ENCODE peak calls at places on chromosomes 16 and 17, in nine cellular contexts. N is A549, V is sigmoid colon, L is H1, H is tibial nerve, S is transverse colon, W is ovary, T is esophagus muscularis mucosa, Y is upper lobe of left lung. O is an unnamed sample.

GRCh38 chr17:10316986-10317834 is 55.6 kb downstream of the MYH13 start:
- DNase-seq in N (peak), V (peak), L (peak), H (no peak), S (peak), W (peak), T (no peak), Y (peak), O (peak)

GRCh38 chr17:13601776-13602551 is at the start of gene HS3ST3A1:
- DNase-seq in N (no peak), V (peak), L (peak), H (no peak), S (peak), W (peak), T (no peak), Y (peak), O (no peak)

GRCh38 chr17:70447588-70447987 is 278.3 kb downstream of the KCNJ2 start:
- DNase-seq in N (no peak), V (no peak), L (no peak), H (no peak), S (no peak), W (no peak), T (no peak), Y (no peak), O (no peak)

GRCh38 chr17:40168262-40168832 is 8.9 kb upstream of the RAPGEFL1 start:
- DNase-seq in N (peak), V (peak), L (peak), H (no peak), S (no peak), W (no peak), T (no peak), Y (peak), O (peak)

GRCh38 chr17:74096456-74096855 is 107.0 kb upstream of the RPL38 start:
- DNase-seq in N (no peak), V (no peak), L (no peak), H (no peak), S (no peak), W (no peak), T (no peak), Y (no peak), O (no peak)

GRCh38 chr16:8555400-8555799 is 34.9 kb downstream of the TMEM114 start:
- DNase-seq in N (no peak), V (no peak), L (no peak), H (no peak), S (no peak), W (no peak), T (no peak), Y (no peak), O (no peak)

GRCh38 chr17:34254651-34255380 is at the start of gene CCL2:
- DNase-seq in N (peak), V (peak), L (peak), H (peak), S (peak), W (peak), T (peak), Y (peak), O (peak)

GRCh38 chr17:62179525-62180161 is 114.6 kb upstream of the MED13 start:
- DNase-seq in N (peak), V (no peak), L (no peak), H (no peak), S (peak), W (no peak), T (no peak), Y (peak), O (no peak)

GRCh38 chr17:6239237-6239798 is 169.1 kb downstream of the WSCD1 start:
- DNase-seq in N (no peak), V (no peak), L (peak), H (no peak), S (no peak), W (no peak), T (no peak), Y (no peak), O (no peak)

GRCh38 chr16:5490499-5490898 is 392.9 kb upstream of the EEF2KMT start:
- DNase-seq in N (peak), V (no peak), L (peak), H (no peak), S (peak), W (no peak), T (no peak), Y (peak), O (no peak)

GRCh38 chr17:81515530-81516041 is 3.0 kb upstream of the ACTG1 start:
- DNase-seq in N (no peak), V (peak), L (no peak), H (no peak), S (no peak), W (no peak), T (no peak), Y (no peak), O (no peak)

GRCh38 chr17:1793447-1793806 is 31.6 kb downstream of the SERPINF1 start:
- DNase-seq in N (no peak), V (peak), L (no peak), H (no peak), S (no peak), W (no peak), T (no peak), Y (no peak), O (no peak)

GRCh38 chr17:700504-701094 is 14.0 kb downstream of the VPS53 start:
- DNase-seq in N (peak), V (no peak), L (no peak), H (no peak), S (no peak), W (no peak), T (no peak), Y (no peak), O (no peak)

GRCh38 chr17:76370261-76370993 is 14.0 kb upstream of the SPHK1 start:
- DNase-seq in N (peak), V (peak), L (no peak), H (no peak), S (peak), W (no peak), T (no peak), Y (no peak), O (peak)

GRCh38 chr17:15239471-15239870 is 25.7 kb downstream of the PMP22 start:
- DNase-seq in N (no peak), V (no peak), L (no peak), H (no peak), S (no peak), W (no peak), T (no peak), Y (no peak), O (no peak)

GRCh38 chr17:79038545-79039135 is 14.7 kb downstream of the C1QTNF1 start:
- DNase-seq in N (peak), V (peak), L (no peak), H (no peak), S (no peak), W (no peak), T (no peak), Y (peak), O (no peak)

GRCh38 chr16:58462499-58462996 is 37.4 kb upstream of the NDRG4 start:
- DNase-seq in N (no peak), V (no peak), L (peak), H (no peak), S (no peak), W (no peak), T (no peak), Y (no peak), O (no peak)

GRCh38 chr16:58464916-58465731 is 34.8 kb upstream of the NDRG4 start:
- DNase-seq in N (peak), V (no peak), L (no peak), H (no peak), S (no peak), W (no peak), T (no peak), Y (no peak), O (no peak)

GRCh38 chr16:58462997-58463891 is 36.7 kb upstream of the NDRG4 start:
- DNase-seq in N (no peak), V (no peak), L (peak), H (no peak), S (no peak), W (no peak), T (no peak), Y (no peak), O (no peak)

GRCh38 chr16:58465817-58466216 is 34.1 kb upstream of the NDRG4 start:
- DNase-seq in N (no peak), V (no peak), L (no peak), H (no peak), S (no peak), W (no peak), T (no peak), Y (no peak), O (no peak)

GRCh38 chr16:58464047-58464915 is 35.7 kb upstream of the NDRG4 start:
- DNase-seq in N (no peak), V (no peak), L (peak), H (no peak), S (no peak), W (no peak), T (no peak), Y (no peak), O (peak)
- TF ChIP-seq EP300 in N (no peak), V (no peak), L (no peak), H (no peak), S (no peak), W (no peak), T (no peak), Y (no peak), O (no peak)

GRCh38 chr17:68513932-68514331 is 1.7 kb downstream of the PRKAR1A start:
- DNase-seq in N (no peak), V (no peak), L (no peak), H (no peak), S (no peak), W (no peak), T (no peak), Y (no peak), O (no peak)

GRCh38 chr17:68512247-68512966 is at the start of gene PRKAR1A:
- DNase-seq in N (peak), V (peak), L (peak), H (peak), S (peak), W (peak), T (peak), Y (peak), O (peak)

GRCh38 chr17:68512967-68513474 is 791 bp downstream of the PRKAR1A start:
- DNase-seq in N (peak), V (peak), L (no peak), H (no peak), S (peak), W (no peak), T (no peak), Y (no peak), O (no peak)

GRCh38 chr17:68511254-68511670 is 968 bp upstream of the PRKAR1A start:
- DNase-seq in N (no peak), V (no peak), L (no peak), H (no peak), S (no peak), W (no peak), T (no peak), Y (no peak), O (no peak)

DNA sequence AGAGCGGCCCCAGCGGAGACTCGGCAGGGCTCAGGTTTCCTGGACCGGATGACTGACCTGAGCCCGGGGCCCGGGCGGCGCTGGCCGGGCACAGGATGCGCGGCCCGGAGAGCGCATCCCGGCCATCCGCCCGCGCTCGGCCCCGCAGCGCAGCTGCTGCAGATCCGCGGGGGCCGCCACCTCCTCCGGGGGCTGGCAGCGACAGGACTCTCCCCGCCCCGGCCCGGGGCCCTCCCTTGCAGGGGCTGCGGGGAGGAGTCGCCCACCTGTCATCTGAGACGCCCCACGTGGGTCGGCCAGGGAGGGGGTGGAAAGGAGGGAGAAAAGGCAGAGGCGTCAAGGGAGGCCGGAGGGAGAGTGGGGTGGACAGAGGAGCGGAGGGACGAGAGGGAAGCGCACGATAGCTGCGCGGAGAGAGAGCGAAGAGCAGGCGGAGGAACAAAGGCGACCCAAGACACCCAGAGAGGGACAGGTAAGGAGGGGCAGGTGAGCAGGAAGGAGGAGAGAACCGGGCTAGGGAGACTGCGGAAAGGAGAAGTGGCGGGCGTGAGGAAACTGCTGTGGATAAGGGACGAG is 471 bp upstream of the PRKAR1A start:
- DNase-seq in N (peak), V (peak), L (peak), H (peak), S (peak), W (peak), T (no peak), Y (peak), O (peak)
- TF ChIP-seq POLR2A in N (peak), V (no peak), L (peak), H (no peak), S (no peak), W (no peak), T (no peak), Y (no peak), O (no peak)

DNA sequence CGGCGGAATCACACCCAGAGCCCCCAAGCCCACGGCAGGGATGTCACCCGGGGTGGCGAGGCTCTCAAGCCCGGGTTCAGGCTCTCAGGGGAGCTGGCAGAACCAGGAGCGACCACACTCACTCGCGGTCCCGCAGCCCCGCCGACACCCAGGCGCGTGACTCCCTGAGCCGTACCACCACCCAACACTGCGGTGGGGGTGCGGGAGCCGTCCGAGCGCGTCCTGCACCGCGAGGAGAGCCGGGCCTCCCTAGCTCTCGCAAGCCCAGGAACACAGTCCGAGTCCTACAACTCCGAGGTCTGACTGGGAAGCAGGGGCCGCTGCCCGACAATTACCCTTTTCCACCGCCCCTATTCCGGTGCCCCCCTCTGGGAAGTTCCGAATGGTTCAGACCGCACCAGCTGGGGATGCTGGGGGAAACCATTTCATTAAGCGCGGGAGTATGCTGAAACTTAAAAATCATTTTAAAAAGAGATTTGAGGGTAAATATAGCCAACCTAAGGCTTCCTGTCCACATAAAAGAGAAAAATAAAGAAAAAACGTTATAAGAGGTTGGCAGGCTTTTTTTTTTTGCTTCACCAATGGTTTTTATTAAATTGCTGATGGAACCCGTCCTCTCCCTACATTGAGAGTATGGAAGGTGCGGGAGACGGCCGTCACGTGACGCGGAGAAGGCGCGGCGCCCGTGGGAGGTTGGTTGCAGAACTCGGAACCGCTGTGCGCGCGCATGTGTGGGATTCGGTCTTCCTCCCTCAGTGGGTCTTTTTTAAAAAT is at the start of gene FLCN:
- DNase-seq in N (peak), V (peak), L (peak), H (peak), S (peak), W (peak), T (peak), Y (peak), O (peak)
- H3K27ac ChIP-seq in N (peak), V (peak), L (peak), H (peak), S (peak), W (peak), T (peak), Y (peak), O (peak)

DNA sequence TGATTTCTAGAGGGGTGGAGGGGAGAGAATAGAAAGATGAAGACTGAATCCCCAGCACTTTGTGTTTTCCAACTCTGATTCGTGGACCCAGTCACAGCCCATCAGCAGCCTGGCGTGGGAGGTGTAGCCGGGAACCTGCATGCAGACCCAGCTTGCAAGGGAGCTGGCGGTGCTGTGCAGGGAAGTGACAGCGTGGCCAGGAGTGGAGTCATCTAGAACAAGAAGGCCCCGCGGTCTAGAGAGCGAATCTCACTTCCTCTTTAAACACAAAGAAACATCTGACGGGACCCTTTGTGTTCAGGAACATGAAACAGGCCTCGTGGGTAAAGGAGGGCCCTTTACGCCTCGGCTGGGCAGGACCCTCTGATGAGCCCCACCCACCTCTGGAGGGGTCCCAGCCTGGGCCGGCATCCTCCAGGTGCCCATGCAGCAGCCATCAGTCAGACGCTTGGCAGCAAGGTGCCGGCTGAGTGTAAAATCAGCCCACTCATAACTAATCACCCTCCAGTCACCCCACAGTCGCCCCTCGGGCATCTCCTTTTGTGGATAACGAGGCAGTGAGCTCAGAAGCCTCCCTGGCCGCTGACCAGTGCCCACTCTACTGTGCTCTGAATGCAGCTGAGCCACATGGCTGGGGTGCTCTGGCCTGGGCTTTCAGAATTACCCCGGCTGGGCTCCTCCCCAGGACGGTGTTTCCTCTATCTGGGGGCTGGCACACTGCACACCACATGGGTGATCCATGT is 4.4 kb downstream of the SNAI3 start:
- DNase-seq in N (no peak), V (no peak), L (no peak), H (no peak), S (peak), W (no peak), T (no peak), Y (peak), O (peak)
- TF ChIP-seq EP300 in N (no peak), V (no peak), L (no peak), H (peak), S (no peak), W (no peak), T (no peak), Y (no peak), O (no peak)

DNA sequence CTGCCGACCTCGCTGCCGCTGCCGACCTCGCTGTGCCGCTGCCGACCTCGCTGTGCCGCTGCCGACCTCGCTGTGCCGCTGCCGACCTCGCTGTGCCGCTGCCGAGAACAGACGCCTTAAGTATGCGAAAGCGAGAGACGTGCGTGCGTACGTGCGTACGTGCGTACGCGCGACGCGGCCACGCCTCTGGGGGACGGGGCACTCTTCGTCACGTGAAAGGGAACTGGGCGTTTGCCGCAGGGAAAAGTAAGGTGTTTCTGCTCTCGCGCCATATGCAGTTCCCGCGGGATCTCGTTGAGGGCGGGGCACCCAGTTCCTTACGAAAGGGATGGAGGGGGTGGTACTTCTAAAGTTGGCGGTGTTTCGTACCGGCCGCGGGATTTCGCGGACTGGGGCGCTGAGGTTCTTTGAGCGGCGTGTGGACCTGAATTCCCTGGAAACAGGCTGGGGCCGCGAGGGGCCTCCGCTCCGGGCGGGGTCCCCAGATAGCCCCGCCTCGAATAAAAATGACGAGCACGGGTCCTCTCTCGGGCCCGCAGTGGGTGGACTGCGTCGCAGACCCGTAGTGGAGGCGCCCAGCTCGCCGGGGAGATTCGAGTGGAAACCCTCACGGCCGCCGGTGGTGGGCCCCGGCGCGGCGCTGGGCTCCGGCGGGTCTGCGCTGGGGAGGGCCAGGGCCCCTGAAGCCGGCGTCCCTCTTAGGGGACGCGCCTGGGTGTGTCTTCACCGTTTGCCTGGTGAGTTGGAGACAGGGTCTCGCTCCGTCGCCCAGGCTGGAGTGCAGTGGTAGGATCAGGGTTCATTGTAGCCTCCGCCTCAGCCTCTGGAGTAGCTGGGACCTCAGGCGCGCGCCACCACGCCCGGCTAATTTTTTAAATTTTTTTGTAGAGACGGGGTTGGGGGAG is at the start of gene EIF4A3:
- DNase-seq in N (peak), V (peak), L (peak), H (peak), S (peak), W (peak), T (peak), Y (peak), O (peak)
- TF ChIP-seq POLR2A in N (peak), V (peak), L (peak), H (peak), S (peak), W (peak), T (peak), Y (peak), O (no peak)

DNA sequence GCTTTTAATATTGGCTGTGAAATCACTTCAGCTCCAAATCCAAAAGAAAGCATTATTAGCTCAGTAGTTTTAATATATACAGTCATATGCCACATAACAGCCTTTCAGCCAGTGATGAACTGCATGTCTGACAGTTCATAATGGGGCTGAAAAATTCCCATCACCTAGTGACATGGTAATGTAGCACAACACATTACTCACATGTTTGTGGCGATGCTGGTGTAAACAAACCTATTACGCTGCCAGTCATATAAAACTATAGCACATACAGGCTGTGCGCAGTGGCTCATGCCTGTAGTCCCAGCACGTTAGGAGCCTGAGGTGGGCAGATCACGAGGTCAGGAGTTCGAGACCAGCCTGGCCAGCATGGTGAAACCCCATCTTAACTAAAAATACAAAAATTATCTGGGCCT is 92.2 kb downstream of the TUBD1 start:
- DNase-seq in N (peak), V (no peak), L (no peak), H (no peak), S (no peak), W (no peak), T (no peak), Y (no peak), O (no peak)
- H3K27ac ChIP-seq in N (peak), V (no peak), L (no peak), H (no peak), S (no peak), W (no peak), T (no peak), Y (no peak), O (no peak)